ENCODE peak calls at places on chromosomes 7 and 10, in six cellular contexts. J, O, Q, B, E and L are unnamed samples.

GRCh38 chr10:93777092-93777491 is 19.4 kb downstream of the LGI1 start:
- DNase-seq in B (no peak), Q (no peak), O (no peak), E (no peak), J (no peak), L (no peak)

GRCh38 chr10:9253121-9253520 is 1198.6 kb downstream of the GATA3 start:
- DNase-seq in Q (no peak), J (no peak), B (no peak), O (no peak), E (no peak), L (no peak)

GRCh38 chr10:75449320-75450061 is 18.1 kb downstream of the LRMDA start:
- DNase-seq in O (no peak), E (no peak), J (no peak), B (no peak), Q (no peak), L (no peak)

GRCh38 chr7:136020556-136020955 is 43.4 kb upstream of the MTPN start:
- DNase-seq in Q (no peak), O (no peak), B (no peak), E (no peak), J (no peak), L (no peak)

GRCh38 chr10:34092891-34093290 is 722.2 kb downstream of the PARD3 start:
- DNase-seq in J (no peak), B (no peak), Q (no peak), E (no peak), O (no peak), L (no peak)

GRCh38 chr10:53664620-53665019 is 892.0 kb upstream of the MBL2 start:
- DNase-seq in B (peak; percentile 7), J (no peak), O (no peak), Q (no peak), E (no peak), L (no peak)

GRCh38 chr7:134875867-134876266 is 96.4 kb downstream of the CALD1 start:
- DNase-seq in B (no peak), E (no peak), O (no peak), J (no peak), Q (no peak), L (no peak)

GRCh38 chr7:96303105-96303685 is 18.7 kb downstream of the SLC25A13 start:
- DNase-seq in B (no peak), J (no peak), E (no peak), Q (no peak), O (no peak), L (no peak)

GRCh38 chr7:95686109-95686508 is 86.2 kb upstream of the DYNC1I1 start:
- DNase-seq in Q (no peak), E (no peak), O (peak; percentile 8), J (peak; percentile 75), B (peak; percentile 37), L (no peak)

GRCh38 chr10:100544950-100545349 is 9.2 kb downstream of the HIF1AN start:
- DNase-seq in O (no peak), B (no peak), J (no peak), E (no peak), Q (no peak), L (no peak)

GRCh38 chr7:494261-494687 is 25.4 kb downstream of the PDGFA start:
- DNase-seq in J (no peak), B (no peak), Q (peak; percentile 91), E (no peak), O (no peak), L (no peak)

GRCh38 chr10:1425886-1426285 is 311.4 kb downstream of the ADARB2 start:
- DNase-seq in E (no peak), J (no peak), Q (peak; percentile 54), O (no peak), B (no peak), L (no peak)

GRCh38 chr7:51313276-51314035 is 3.2 kb downstream of the COBL start:
- DNase-seq in E (no peak), Q (no peak), B (no peak), J (no peak), O (no peak), L (no peak)

GRCh38 chr7:4123823-4124222 is 558.3 kb upstream of the FOXK1 start:
- DNase-seq in B (no peak), J (no peak), O (no peak), E (no peak), Q (no peak), L (no peak)

GRCh38 chr7:47570649-47571050 is 11.3 kb downstream of the TNS3 start:
- DNase-seq in O (no peak), J (peak; percentile 24), E (no peak), Q (no peak), B (no peak), L (no peak)

GRCh38 chr7:44967571-44968446 is 11.0 kb downstream of the MYO1G start:
- DNase-seq in B (no peak), E (no peak), J (no peak), O (no peak), Q (no peak), L (no peak)

GRCh38 chr7:94301024-94301588 is 93.6 kb upstream of the COL1A2 start:
- DNase-seq in E (no peak), Q (no peak), O (no peak), J (no peak), B (peak; percentile 37), L (no peak)

GRCh38 chr7:15007507-15007906 is 105.0 kb upstream of the DGKB start:
- DNase-seq in Q (no peak), O (no peak), B (peak; percentile 7), E (no peak), J (peak; percentile 24), L (no peak)

GRCh38 chr7:155115288-155115687 is 45.2 kb downstream of the HTR5A start:
- DNase-seq in E (no peak), Q (no peak), B (no peak), J (no peak), O (no peak), L (no peak)